ENCODE peak calls at places on chromosomes 5 and 9, in four cellular contexts. One of them, this sample, is unnamed.

GRCh38 chr5:148776780-148777179 is 49.6 kb upstream of the ADRB2 start:
- DNase-seq in fibroblast of mammary gland: peak; percentile 78
- DNase-seq in WERI-Rb-1: no peak
- DNase-seq in lower leg skin: peak; percentile 29
- DNase-seq in this sample: peak; percentile 44

GRCh38 chr5:55319481-55319880 is 11.7 kb downstream of the MTREX start:
- DNase-seq in fibroblast of mammary gland: no peak
- DNase-seq in WERI-Rb-1: no peak
- DNase-seq in lower leg skin: no peak
- DNase-seq in this sample: no peak

GRCh38 chr5:181217111-181217804 is 5.8 kb upstream of the TRIM41 start:
- DNase-seq in fibroblast of mammary gland: peak; percentile 56
- DNase-seq in WERI-Rb-1: peak; percentile 46
- DNase-seq in lower leg skin: no peak
- DNase-seq in this sample: no peak

GRCh38 chr9:130756460-130757152 is 63.0 kb downstream of the EXOSC2 start:
- DNase-seq in fibroblast of mammary gland: no peak
- DNase-seq in WERI-Rb-1: no peak
- DNase-seq in lower leg skin: no peak
- DNase-seq in this sample: no peak

GRCh38 chr5:122311888-122312669 is at the start of gene SNCAIP:
- DNase-seq in fibroblast of mammary gland: peak; percentile 33
- DNase-seq in WERI-Rb-1: peak; percentile 42
- DNase-seq in lower leg skin: no peak
- DNase-seq in this sample: no peak

GRCh38 chr5:38938424-38938823 is 92.6 kb downstream of the OSMR start:
- DNase-seq in fibroblast of mammary gland: no peak
- DNase-seq in WERI-Rb-1: no peak
- DNase-seq in lower leg skin: no peak
- DNase-seq in this sample: no peak

GRCh38 chr9:95507456-95508241 is 9.1 kb downstream of the PTCH1 start:
- DNase-seq in fibroblast of mammary gland: peak; percentile 62
- DNase-seq in WERI-Rb-1: peak; percentile 58
- DNase-seq in lower leg skin: no peak
- DNase-seq in this sample: no peak

GRCh38 chr5:120895659-120896058 is 431.6 kb downstream of the PRR16 start:
- DNase-seq in fibroblast of mammary gland: no peak
- DNase-seq in WERI-Rb-1: no peak
- DNase-seq in lower leg skin: no peak
- DNase-seq in this sample: no peak

GRCh38 chr5:138275379-138275782 is 960 bp upstream of the GFRA3 start:
- DNase-seq in fibroblast of mammary gland: no peak
- DNase-seq in WERI-Rb-1: peak; percentile 14
- DNase-seq in lower leg skin: no peak
- DNase-seq in this sample: no peak

GRCh38 chr5:178869577-178869976 is 9.8 kb downstream of the ZNF354B start:
- DNase-seq in fibroblast of mammary gland: peak; percentile 41
- DNase-seq in WERI-Rb-1: no peak
- DNase-seq in lower leg skin: no peak
- DNase-seq in this sample: no peak

GRCh38 chr5:38060354-38060753 is 198.0 kb upstream of the EGFLAM start:
- DNase-seq in fibroblast of mammary gland: no peak
- DNase-seq in WERI-Rb-1: no peak
- DNase-seq in lower leg skin: no peak
- DNase-seq in this sample: no peak

GRCh38 chr9:37931586-37931985 is 27.7 kb upstream of the SLC25A51 start:
- DNase-seq in fibroblast of mammary gland: no peak
- DNase-seq in WERI-Rb-1: no peak
- DNase-seq in lower leg skin: no peak
- DNase-seq in this sample: no peak

GRCh38 chr5:77645158-77645994 is 6.9 kb upstream of the OTP start:
- DNase-seq in fibroblast of mammary gland: no peak
- DNase-seq in WERI-Rb-1: peak; percentile 68
- DNase-seq in lower leg skin: no peak
- DNase-seq in this sample: no peak

GRCh38 chr9:82129708-82130107 is 141.1 kb downstream of the SPATA31D1 start:
- DNase-seq in fibroblast of mammary gland: no peak
- DNase-seq in WERI-Rb-1: no peak
- DNase-seq in lower leg skin: no peak
- DNase-seq in this sample: no peak

GRCh38 chr5:178325311-178326053 is 92.9 kb upstream of the PHYKPL start:
- DNase-seq in fibroblast of mammary gland: no peak
- DNase-seq in WERI-Rb-1: no peak
- DNase-seq in lower leg skin: no peak
- DNase-seq in this sample: no peak

GRCh38 chr9:89871871-89872331 is 267.1 kb downstream of the GADD45G start:
- DNase-seq in fibroblast of mammary gland: no peak
- DNase-seq in WERI-Rb-1: peak; percentile 4
- DNase-seq in lower leg skin: no peak
- DNase-seq in this sample: no peak

GRCh38 chr5:113357696-113358476 is 76.9 kb downstream of the TSSK1B start:
- DNase-seq in fibroblast of mammary gland: no peak
- DNase-seq in WERI-Rb-1: no peak
- DNase-seq in lower leg skin: no peak
- DNase-seq in this sample: no peak

GRCh38 chr9:86866739-86867138 is 80.6 kb downstream of the GAS1 start:
- DNase-seq in fibroblast of mammary gland: no peak
- DNase-seq in WERI-Rb-1: no peak
- DNase-seq in lower leg skin: no peak
- DNase-seq in this sample: no peak

GRCh38 chr9:94804917-94805544 is 78.5 kb downstream of the AOPEP start:
- DNase-seq in fibroblast of mammary gland: no peak
- DNase-seq in WERI-Rb-1: peak; percentile 42
- DNase-seq in lower leg skin: no peak
- DNase-seq in this sample: no peak

GRCh38 chr5:155080721-155081120 is 67.2 kb downstream of the KIF4B start:
- DNase-seq in fibroblast of mammary gland: peak; percentile 44
- DNase-seq in WERI-Rb-1: no peak
- DNase-seq in lower leg skin: no peak
- DNase-seq in this sample: no peak

GRCh38 chr9:92607773-92608172 is 62.2 kb downstream of the IPPK start:
- DNase-seq in fibroblast of mammary gland: peak; percentile 91
- DNase-seq in WERI-Rb-1: no peak
- DNase-seq in lower leg skin: no peak
- DNase-seq in this sample: peak; percentile 46

GRCh38 chr5:149378241-149378805 is 769 bp downstream of the IL17B start:
- DNase-seq in fibroblast of mammary gland: no peak
- DNase-seq in WERI-Rb-1: no peak
- DNase-seq in lower leg skin: no peak
- DNase-seq in this sample: no peak

DNA sequence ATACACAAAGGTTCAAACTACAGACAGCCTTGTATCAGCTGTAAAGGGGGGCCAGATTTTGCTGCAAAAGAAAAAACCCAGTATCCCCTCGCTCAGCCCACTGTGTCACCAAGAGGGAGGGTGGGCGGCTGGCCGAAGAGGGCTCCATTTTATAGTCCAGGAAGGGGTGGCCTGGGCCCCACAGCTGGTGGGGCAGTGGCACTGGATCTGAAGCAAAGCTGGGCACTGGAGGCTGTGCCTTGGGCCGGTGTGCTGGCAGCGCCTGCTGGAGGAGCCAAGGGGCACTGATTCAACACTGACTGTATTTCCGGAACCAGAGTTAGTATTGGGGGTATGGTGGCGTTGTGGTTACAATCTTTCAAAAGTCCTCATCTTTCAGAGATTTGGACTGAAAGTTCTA is 9.1 kb downstream of the BRD3 start:
- DNase-seq in fibroblast of mammary gland: peak; percentile 30
- DNase-seq in WERI-Rb-1: no peak
- DNase-seq in lower leg skin: no peak
- DNase-seq in this sample: no peak
- TF ChIP-seq CTCF in fibroblast of mammary gland: no peak
- TF ChIP-seq CTCF in WERI-Rb-1: no peak
- TF ChIP-seq CTCF in lower leg skin: no peak
- TF ChIP-seq CTCF in this sample: peak; percentile 6

DNA sequence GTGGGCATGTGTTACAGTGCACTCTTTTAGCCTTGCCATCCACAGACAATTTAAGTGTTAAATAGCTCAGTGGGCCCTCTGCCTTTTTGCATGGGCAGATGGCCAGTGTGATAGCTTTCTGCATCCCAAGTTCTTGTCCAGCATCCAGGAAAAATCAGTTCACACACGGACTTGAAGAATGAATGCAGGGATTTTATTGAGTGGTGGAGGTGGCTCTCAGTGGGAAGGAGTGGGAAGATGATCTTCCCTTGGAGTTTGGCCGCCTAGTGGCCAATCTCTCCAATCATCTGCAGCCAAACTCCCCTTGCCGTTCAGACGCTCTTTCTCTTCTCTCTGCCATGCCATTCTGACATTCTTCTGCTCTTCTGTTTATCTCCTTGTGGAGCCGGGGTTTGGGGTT is 322.4 kb upstream of the GRAMD2B start:
- DNase-seq in fibroblast of mammary gland: peak; percentile 33
- DNase-seq in WERI-Rb-1: no peak
- DNase-seq in lower leg skin: no peak
- DNase-seq in this sample: no peak
- TF ChIP-seq CTCF in fibroblast of mammary gland: peak; percentile 52
- TF ChIP-seq CTCF in WERI-Rb-1: peak; percentile 53
- TF ChIP-seq CTCF in lower leg skin: no peak
- TF ChIP-seq CTCF in this sample: peak; percentile 55

DNA sequence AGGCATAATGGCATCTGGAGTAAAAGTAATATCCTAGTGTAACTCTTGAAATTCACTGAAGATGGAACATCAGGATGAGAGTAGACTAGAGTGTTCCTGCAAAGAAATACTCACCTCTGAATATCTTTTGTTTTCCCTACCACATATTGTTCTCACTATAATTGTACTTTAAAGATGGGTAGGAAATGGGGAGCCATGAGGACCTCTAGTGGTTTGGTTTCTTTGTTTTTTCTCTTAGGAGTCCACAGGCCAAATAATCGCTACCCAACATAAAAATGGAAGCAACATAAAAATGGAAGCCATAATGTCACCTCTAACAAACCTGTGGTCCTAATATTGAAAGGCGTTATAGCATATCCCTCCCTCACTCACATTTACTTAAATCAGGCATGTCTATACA is 2375.8 kb downstream of the MAT2B start:
- DNase-seq in fibroblast of mammary gland: no peak
- DNase-seq in WERI-Rb-1: no peak
- DNase-seq in lower leg skin: no peak
- DNase-seq in this sample: no peak
- TF ChIP-seq CTCF in fibroblast of mammary gland: no peak
- TF ChIP-seq CTCF in WERI-Rb-1: peak; percentile 36
- TF ChIP-seq CTCF in lower leg skin: no peak
- TF ChIP-seq CTCF in this sample: no peak

GRCh38 chr5:14580037-14581034 is 1.3 kb upstream of the OTULINL start:
- DNase-seq in fibroblast of mammary gland: no peak
- DNase-seq in WERI-Rb-1: no peak
- DNase-seq in lower leg skin: no peak
- DNase-seq in this sample: peak; percentile 62

GRCh38 chr5:14584848-14585247 is 3.3 kb downstream of the OTULINL start:
- DNase-seq in fibroblast of mammary gland: no peak
- DNase-seq in WERI-Rb-1: no peak
- DNase-seq in lower leg skin: no peak
- DNase-seq in this sample: no peak

GRCh38 chr5:14581333-14581890 is at the start of gene OTULINL:
- DNase-seq in fibroblast of mammary gland: peak; percentile 53
- DNase-seq in WERI-Rb-1: peak; percentile 96
- DNase-seq in lower leg skin: peak; percentile 69
- DNase-seq in this sample: no peak

GRCh38 chr5:14582797-14583137 is 1.2 kb downstream of the OTULINL start:
- DNase-seq in fibroblast of mammary gland: no peak
- DNase-seq in WERI-Rb-1: no peak
- DNase-seq in lower leg skin: no peak
- DNase-seq in this sample: no peak

DNA sequence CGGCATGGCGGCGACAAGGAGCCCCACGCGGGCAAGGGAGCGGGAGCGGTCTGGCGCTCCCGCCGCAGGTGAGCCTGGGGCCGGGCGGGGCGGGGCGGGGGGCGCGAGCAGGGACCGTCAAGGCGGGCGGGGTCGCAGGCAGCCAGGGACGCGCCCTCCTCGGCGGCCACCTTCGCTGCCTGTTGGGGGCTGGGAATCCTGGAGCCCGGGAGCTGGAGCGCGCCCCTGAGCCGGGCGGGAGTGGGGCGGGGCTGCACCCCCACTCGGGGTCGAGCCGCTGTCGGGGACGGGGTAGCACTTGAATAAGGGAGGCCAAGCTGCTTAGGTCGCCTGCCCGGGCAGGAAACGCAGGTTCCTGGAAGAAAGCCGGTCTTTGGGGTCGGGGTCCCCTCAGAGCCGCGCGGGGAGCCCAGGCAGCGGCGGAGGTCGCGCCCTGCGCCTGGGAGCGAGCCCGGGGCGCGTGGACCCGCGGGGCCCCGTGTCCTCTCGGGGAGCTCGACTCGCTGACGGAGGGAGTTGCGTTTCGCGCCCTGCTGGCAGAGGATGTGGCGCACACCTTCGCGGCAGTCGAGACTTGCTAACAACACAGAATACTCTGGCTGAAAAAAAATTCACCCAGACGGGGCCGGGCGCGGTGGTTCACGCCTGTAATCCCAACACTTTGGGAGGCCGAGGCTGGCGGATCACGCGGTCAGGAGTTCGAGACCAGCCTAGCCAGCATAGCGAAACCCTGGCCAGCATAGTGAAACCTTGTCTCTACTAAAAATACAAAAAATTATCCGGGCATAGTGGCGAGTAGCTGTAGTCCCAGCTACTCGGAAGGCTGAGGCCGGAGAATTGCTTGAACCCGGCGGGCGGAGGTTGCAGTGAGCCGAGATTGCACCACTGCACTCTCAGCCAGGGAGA is 552 bp downstream of the OTULINL start:
- DNase-seq in fibroblast of mammary gland: peak; percentile 13
- DNase-seq in WERI-Rb-1: peak; percentile 92
- DNase-seq in lower leg skin: peak; percentile 44
- DNase-seq in this sample: no peak
- TF ChIP-seq CTCF in fibroblast of mammary gland: no peak
- TF ChIP-seq CTCF in WERI-Rb-1: peak; percentile 62
- TF ChIP-seq CTCF in lower leg skin: no peak
- TF ChIP-seq CTCF in this sample: peak; percentile 6

GRCh38 chr5:118956727-118957126 is 31.6 kb downstream of the DTWD2 start:
- DNase-seq in fibroblast of mammary gland: peak; percentile 32
- DNase-seq in WERI-Rb-1: no peak
- DNase-seq in lower leg skin: no peak
- DNase-seq in this sample: no peak
- TF ChIP-seq CTCF in fibroblast of mammary gland: peak; percentile 37
- TF ChIP-seq CTCF in WERI-Rb-1: no peak
- TF ChIP-seq CTCF in lower leg skin: no peak
- TF ChIP-seq CTCF in this sample: peak; percentile 26

GRCh38 chr9:105637787-105638395 is 24.4 kb upstream of the TAL2 start:
- DNase-seq in fibroblast of mammary gland: peak; percentile 14
- DNase-seq in WERI-Rb-1: no peak
- DNase-seq in lower leg skin: no peak
- DNase-seq in this sample: no peak
- TF ChIP-seq CTCF in fibroblast of mammary gland: peak; percentile 56
- TF ChIP-seq CTCF in WERI-Rb-1: peak; percentile 62
- TF ChIP-seq CTCF in lower leg skin: no peak
- TF ChIP-seq CTCF in this sample: peak; percentile 61

This sample was measured in AG09309.